ENCODE peak calls at places on chromosome 20, in five cellular contexts. K is BJ, B is progenitor cell of endocrine pancreas, F is A549, Y is nephron progenitor cell. D is an unnamed sample.

GRCh38 chr20:13898012-13898612 is 92.3 kb downstream of the SEL1L2 start:
- DNase-seq in K (no peak), B (no peak), F (no peak), Y (no peak), D (peak; percentile 19)

GRCh38 chr20:64225166-64225595 is 30.4 kb upstream of the PCMTD2 start:
- DNase-seq in K (no peak), B (no peak), F (no peak), Y (no peak), D (no peak)

GRCh38 chr20:2528671-2529070 is 7.7 kb upstream of the TMC2 start:
- DNase-seq in K (no peak), B (no peak), F (no peak), Y (no peak), D (no peak)

GRCh38 chr20:10006461-10006860 is 28.3 kb upstream of the ANKEF1 start:
- DNase-seq in K (no peak), B (no peak), F (no peak), Y (no peak), D (no peak)

GRCh38 chr20:52888096-52888495 is 84.1 kb upstream of the TSHZ2 start:
- DNase-seq in K (no peak), B (no peak), F (no peak), Y (no peak), D (no peak)

GRCh38 chr20:9515761-9516657 is 1.6 kb downstream of the LAMP5 start:
- DNase-seq in K (no peak), B (no peak), F (no peak), Y (peak; percentile 74), D (no peak)

GRCh38 chr20:47325242-47325641 is 31.3 kb downstream of the ZMYND8 start:
- DNase-seq in K (no peak), B (no peak), F (no peak), Y (no peak), D (no peak)

GRCh38 chr20:2817341-2817726 is 1.2 kb downstream of the TMEM239 start:
- DNase-seq in K (no peak), B (no peak), F (no peak), Y (no peak), D (no peak)

GRCh38 chr20:24978493-24978892 is 14.1 kb downstream of the APMAP start:
- DNase-seq in K (no peak), B (no peak), F (no peak), Y (no peak), D (no peak)

GRCh38 chr20:60694763-60695162 is 557.3 kb upstream of the CDH4 start:
- DNase-seq in K (no peak), B (no peak), F (no peak), Y (no peak), D (no peak)

GRCh38 chr20:37670426-37670825 is 23.4 kb upstream of the CTNNBL1 start:
- DNase-seq in K (no peak), B (no peak), F (no peak), Y (no peak), D (no peak)

GRCh38 chr20:25203891-25204320 is 8.4 kb downstream of the ENTPD6 start:
- DNase-seq in K (no peak), B (no peak), F (no peak), Y (no peak), D (no peak)

GRCh38 chr20:50561379-50562078 is 51.3 kb downstream of the PTPN1 start:
- DNase-seq in K (peak; percentile 86), B (no peak), F (peak; percentile 75), Y (no peak), D (no peak)

GRCh38 chr20:14489544-14489943 is 152.1 kb upstream of the FLRT3 start:
- DNase-seq in K (no peak), B (no peak), F (no peak), Y (no peak), D (no peak)

GRCh38 chr20:64247312-64247627 is 8.3 kb upstream of the PCMTD2 start:
- DNase-seq in K (no peak), B (no peak), F (no peak), Y (no peak), D (no peak)

GRCh38 chr20:36261389-36262105 is 25.3 kb downstream of the AAR2 start:
- DNase-seq in K (no peak), B (no peak), F (no peak), Y (no peak), D (no peak)

GRCh38 chr20:37377346-37378081 is 31.6 kb downstream of the SRC start:
- DNase-seq in K (no peak), B (no peak), F (no peak), Y (no peak), D (no peak)

GRCh38 chr20:60249436-60249835 is 291.2 kb downstream of the CDH26 start:
- DNase-seq in K (peak; percentile 75), B (no peak), F (peak; percentile 60), Y (no peak), D (no peak)

GRCh38 chr20:9480066-9480465 is 34.3 kb upstream of the LAMP5 start:
- DNase-seq in K (no peak), B (no peak), F (no peak), Y (no peak), D (no peak)

GRCh38 chr20:45935416-45936046 is 1.0 kb downstream of the PCIF1 start:
- DNase-seq in K (no peak), B (no peak), F (peak; percentile 19), Y (no peak), D (no peak)

GRCh38 chr20:7375905-7376304 is 564.4 kb downstream of the HAO1 start:
- DNase-seq in K (no peak), B (no peak), F (no peak), Y (no peak), D (peak; percentile 3)

GRCh38 chr20:31705191-31705590 is 17.5 kb downstream of the BCL2L1 start:
- DNase-seq in K (no peak), B (no peak), F (no peak), Y (no peak), D (no peak)

GRCh38 chr20:58888521-58889333 is 36.2 kb downstream of the GNAS start:
- DNase-seq in K (no peak), B (peak; percentile 80), F (no peak), Y (peak; percentile 79), D (peak; percentile 87)

GRCh38 chr20:24616258-24617079 is 147.0 kb downstream of the SYNDIG1 start:
- DNase-seq in K (no peak), B (no peak), F (no peak), Y (no peak), D (no peak)

DNA sequence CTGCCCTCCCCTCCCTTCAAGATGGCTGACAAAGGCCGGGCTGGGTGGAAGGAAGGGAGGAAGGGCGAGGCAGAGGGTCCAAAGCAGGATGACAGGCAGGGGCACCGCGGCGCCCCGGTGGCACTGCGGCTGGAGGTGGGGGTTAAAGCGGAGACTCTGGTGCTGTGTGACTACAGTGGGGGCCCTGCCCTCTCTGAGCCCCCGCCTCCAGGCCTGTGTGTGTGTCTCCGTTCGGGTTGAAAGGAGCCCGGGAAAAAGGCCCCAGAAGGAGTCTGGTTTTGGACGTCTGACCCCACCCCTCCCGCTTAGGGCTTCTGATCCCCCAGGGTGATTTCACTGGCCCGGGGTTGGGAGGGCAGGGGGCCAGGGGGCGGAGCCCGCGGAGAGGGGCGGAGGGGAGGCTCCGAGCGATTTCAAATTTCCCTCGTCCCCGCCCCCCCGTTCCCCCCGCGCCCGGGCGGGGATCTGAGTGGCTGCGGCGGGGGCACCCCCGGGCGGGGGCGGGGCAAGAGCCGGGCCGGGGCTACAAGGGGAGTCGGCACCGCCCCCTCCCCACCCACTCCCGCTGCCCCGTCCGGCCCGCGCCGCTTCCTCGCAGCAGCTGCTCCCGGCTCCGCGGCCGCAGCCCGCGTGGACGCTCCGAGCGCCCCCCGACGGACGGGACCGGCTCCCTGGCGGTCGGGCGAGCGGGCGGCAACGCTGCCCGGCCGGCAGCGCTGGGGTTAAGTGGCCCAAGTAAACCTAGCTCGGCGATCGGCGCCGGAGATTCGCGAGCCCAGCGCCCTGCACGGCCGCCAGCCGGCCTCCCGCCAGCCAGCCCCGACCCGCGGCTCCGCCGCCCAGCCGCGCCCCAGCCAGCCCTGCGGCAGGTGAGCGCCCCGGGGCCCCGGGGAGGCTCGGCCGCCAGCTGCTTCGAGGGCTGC is at the start of gene DNMT3B:
- DNase-seq in K (no peak), B (peak; percentile 83), F (peak; percentile 85), Y (peak; percentile 94), D (peak; percentile 88)
- TF ChIP-seq CTCF in K (peak; percentile 1), B (peak; percentile 54), F (peak; percentile 53), Y (no peak), D (peak; percentile 22)

GRCh38 chr20:33399924-33400323 is 1.4 kb downstream of the CDK5RAP1 start:
- DNase-seq in K (no peak), B (no peak), F (no peak), Y (no peak), D (no peak)

GRCh38 chr20:33392016-33392415 is 9.3 kb downstream of the CDK5RAP1 start:
- DNase-seq in K (peak; percentile 60), B (no peak), F (no peak), Y (peak; percentile 29), D (no peak)

GRCh38 chr20:33393609-33394008 is 7.7 kb downstream of the CDK5RAP1 start:
- DNase-seq in K (no peak), B (no peak), F (no peak), Y (no peak), D (no peak)

GRCh38 chr20:33394718-33395117 is 6.6 kb downstream of the CDK5RAP1 start:
- DNase-seq in K (no peak), B (no peak), F (no peak), Y (no peak), D (no peak)
- TF ChIP-seq CTCF in K (no peak), B (peak; percentile 15), F (peak; percentile 17), Y (no peak), D (peak; percentile 4)

GRCh38 chr20:62226707-62227590 is 6.9 kb upstream of the HRH3 start:
- DNase-seq in K (no peak), B (no peak), F (no peak), Y (no peak), D (no peak)
- TF ChIP-seq CTCF in K (no peak), B (no peak), F (no peak), Y (no peak), D (no peak)

GRCh38 chr20:44075950-44076232 is 111.1 kb downstream of the JPH2 start:
- DNase-seq in K (no peak), B (no peak), F (no peak), Y (no peak), D (no peak)

GRCh38 chr20:44075191-44075949 is 111.6 kb downstream of the JPH2 start:
- DNase-seq in K (no peak), B (no peak), F (no peak), Y (no peak), D (no peak)

GRCh38 chr20:44073011-44073674 is 113.8 kb downstream of the JPH2 start:
- DNase-seq in K (no peak), B (peak; percentile 4), F (no peak), Y (no peak), D (no peak)

GRCh38 chr20:44073675-44074071 is 113.3 kb downstream of the JPH2 start:
- DNase-seq in K (no peak), B (peak; percentile 2), F (no peak), Y (no peak), D (no peak)

DNA sequence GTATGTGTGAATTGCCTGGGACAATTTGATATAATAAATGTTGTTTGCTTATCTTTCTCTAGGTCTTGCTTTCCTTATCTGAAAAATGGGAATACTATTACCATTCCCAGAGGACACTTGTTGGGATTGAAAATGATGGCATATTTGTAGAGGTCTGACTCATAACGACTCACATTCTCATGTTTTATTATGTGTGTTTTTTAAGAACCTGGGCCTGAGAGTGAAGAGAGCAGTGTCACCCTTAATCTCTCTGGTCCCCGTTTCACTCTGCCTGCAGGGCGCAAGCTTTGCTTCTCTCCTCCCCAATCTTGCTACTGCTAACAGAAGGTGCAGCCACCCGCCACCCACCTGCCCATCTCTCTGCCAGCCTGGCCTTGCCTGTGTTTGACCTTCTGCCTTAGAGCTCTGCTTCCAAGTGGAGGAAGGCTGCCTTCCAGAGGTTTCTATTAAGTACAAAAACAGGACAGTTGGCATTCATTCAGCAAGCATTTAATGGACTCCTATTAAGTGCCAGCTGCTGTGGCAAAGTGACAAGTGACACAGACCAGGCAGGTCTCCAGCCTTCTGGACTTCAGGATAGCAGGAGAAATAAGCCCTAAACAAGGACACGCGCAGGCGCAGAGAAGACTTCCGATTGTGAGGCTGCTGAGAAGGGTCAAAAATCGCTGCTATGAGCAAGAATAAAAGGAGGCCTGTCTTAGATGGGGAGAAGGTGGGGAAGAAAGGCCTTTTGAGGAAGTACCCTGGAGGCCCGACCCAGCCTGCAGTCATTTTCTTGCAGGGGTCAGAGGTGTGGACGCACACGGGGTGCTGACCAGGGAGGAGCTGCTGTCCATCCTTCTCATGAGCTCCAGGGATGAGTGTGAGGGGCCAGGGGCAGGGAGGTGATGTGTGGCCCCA is 112.5 kb downstream of the JPH2 start:
- DNase-seq in K (no peak), B (no peak), F (no peak), Y (no peak), D (no peak)
- TF ChIP-seq CTCF in K (no peak), B (no peak), F (no peak), Y (no peak), D (no peak)